ENCODE peak calls at places on chromosomes 2 and 18, in ten cellular contexts. One of them, this sample, is unnamed.
A peak's percentile ranks its signal among the peaks of the same experiment; 100 is the strongest.

GRCh38 chr2:180203972-180204371 is 196.9 kb upstream of the CWC22 start:
- DNase-seq in H54: no peak
- DNase-seq in endodermal cell: no peak
- DNase-seq in left lung: no peak
- DNase-seq in skeletal muscle cell: peak; percentile 84
- DNase-seq in stimulated activated CD4-positive, alpha-beta T cell treated with anti-CD3 and anti-CD28 coated beads, Interleukin-1b, Interleukin-23, amount 100 ng/mL, for 1 hour: no peak
- DNase-seq in activated naive CD4-positive, alpha-beta T cell treated with anti-CD3 and anti-CD28 coated beads, Interleukin-2, amount 50 U/mL, for 16 hours: no peak
- DNase-seq in stimulated activated CD8-positive, alpha-beta memory T cell treated with anti-CD3 and anti-CD28 coated beads, Interleukin-15, amount 100 ng/mL, for 4 hours: no peak
- DNase-seq in psoas muscle: peak; percentile 25
- DNase-seq in SJSA1: no peak
- DNase-seq in this sample: no peak

GRCh38 chr2:215454519-215454918 is 18.7 kb upstream of the FN1 start:
- DNase-seq in left lung: no peak
- DNase-seq in activated naive CD4-positive, alpha-beta T cell treated with anti-CD3 and anti-CD28 coated beads, Interleukin-2, amount 50 U/mL, for 16 hours: no peak
- DNase-seq in H54: no peak
- DNase-seq in stimulated activated CD4-positive, alpha-beta T cell treated with anti-CD3 and anti-CD28 coated beads, Interleukin-1b, Interleukin-23, amount 100 ng/mL, for 1 hour: no peak
- DNase-seq in SJSA1: no peak
- DNase-seq in psoas muscle: no peak
- DNase-seq in endodermal cell: no peak
- DNase-seq in skeletal muscle cell: no peak
- DNase-seq in stimulated activated CD8-positive, alpha-beta memory T cell treated with anti-CD3 and anti-CD28 coated beads, Interleukin-15, amount 100 ng/mL, for 4 hours: no peak
- DNase-seq in this sample: no peak

GRCh38 chr18:46051731-46052461 is 20.2 kb downstream of the PSTPIP2 start:
- DNase-seq in activated naive CD4-positive, alpha-beta T cell treated with anti-CD3 and anti-CD28 coated beads, Interleukin-2, amount 50 U/mL, for 16 hours: no peak
- DNase-seq in SJSA1: no peak
- DNase-seq in endodermal cell: no peak
- DNase-seq in skeletal muscle cell: peak; percentile 69
- DNase-seq in psoas muscle: no peak
- DNase-seq in stimulated activated CD4-positive, alpha-beta T cell treated with anti-CD3 and anti-CD28 coated beads, Interleukin-1b, Interleukin-23, amount 100 ng/mL, for 1 hour: no peak
- DNase-seq in stimulated activated CD8-positive, alpha-beta memory T cell treated with anti-CD3 and anti-CD28 coated beads, Interleukin-15, amount 100 ng/mL, for 4 hours: no peak
- DNase-seq in H54: no peak
- DNase-seq in left lung: no peak
- DNase-seq in this sample: no peak

GRCh38 chr2:38690499-38691420 is 24.8 kb downstream of the GALM start:
- DNase-seq in stimulated activated CD4-positive, alpha-beta T cell treated with anti-CD3 and anti-CD28 coated beads, Interleukin-1b, Interleukin-23, amount 100 ng/mL, for 1 hour: no peak
- DNase-seq in activated naive CD4-positive, alpha-beta T cell treated with anti-CD3 and anti-CD28 coated beads, Interleukin-2, amount 50 U/mL, for 16 hours: peak; percentile 28
- DNase-seq in endodermal cell: no peak
- DNase-seq in skeletal muscle cell: peak; percentile 70
- DNase-seq in SJSA1: peak; percentile 70
- DNase-seq in stimulated activated CD8-positive, alpha-beta memory T cell treated with anti-CD3 and anti-CD28 coated beads, Interleukin-15, amount 100 ng/mL, for 4 hours: no peak
- DNase-seq in psoas muscle: no peak
- DNase-seq in left lung: no peak
- DNase-seq in H54: peak; percentile 83
- DNase-seq in this sample: no peak

GRCh38 chr2:172098650-172099471 is 3.8 kb downstream of the DLX2 start:
- DNase-seq in endodermal cell: peak; percentile 84
- DNase-seq in stimulated activated CD4-positive, alpha-beta T cell treated with anti-CD3 and anti-CD28 coated beads, Interleukin-1b, Interleukin-23, amount 100 ng/mL, for 1 hour: no peak
- DNase-seq in left lung: peak; percentile 91
- DNase-seq in SJSA1: peak; percentile 94
- DNase-seq in H54: peak; percentile 81
- DNase-seq in skeletal muscle cell: no peak
- DNase-seq in psoas muscle: peak; percentile 58
- DNase-seq in activated naive CD4-positive, alpha-beta T cell treated with anti-CD3 and anti-CD28 coated beads, Interleukin-2, amount 50 U/mL, for 16 hours: no peak
- DNase-seq in stimulated activated CD8-positive, alpha-beta memory T cell treated with anti-CD3 and anti-CD28 coated beads, Interleukin-15, amount 100 ng/mL, for 4 hours: no peak
- DNase-seq in this sample: no peak

GRCh38 chr2:1742680-1743395 is 1.5 kb downstream of the PXDN start:
- DNase-seq in stimulated activated CD8-positive, alpha-beta memory T cell treated with anti-CD3 and anti-CD28 coated beads, Interleukin-15, amount 100 ng/mL, for 4 hours: no peak
- DNase-seq in skeletal muscle cell: peak; percentile 86
- DNase-seq in stimulated activated CD4-positive, alpha-beta T cell treated with anti-CD3 and anti-CD28 coated beads, Interleukin-1b, Interleukin-23, amount 100 ng/mL, for 1 hour: no peak
- DNase-seq in SJSA1: peak; percentile 86
- DNase-seq in left lung: peak; percentile 85
- DNase-seq in endodermal cell: peak; percentile 90
- DNase-seq in activated naive CD4-positive, alpha-beta T cell treated with anti-CD3 and anti-CD28 coated beads, Interleukin-2, amount 50 U/mL, for 16 hours: no peak
- DNase-seq in psoas muscle: peak; percentile 77
- DNase-seq in H54: no peak
- DNase-seq in this sample: no peak

GRCh38 chr2:64862623-64863022 is 126.6 kb upstream of the SLC1A4 start:
- DNase-seq in endodermal cell: no peak
- DNase-seq in H54: no peak
- DNase-seq in stimulated activated CD8-positive, alpha-beta memory T cell treated with anti-CD3 and anti-CD28 coated beads, Interleukin-15, amount 100 ng/mL, for 4 hours: no peak
- DNase-seq in left lung: peak; percentile 64
- DNase-seq in psoas muscle: no peak
- DNase-seq in stimulated activated CD4-positive, alpha-beta T cell treated with anti-CD3 and anti-CD28 coated beads, Interleukin-1b, Interleukin-23, amount 100 ng/mL, for 1 hour: no peak
- DNase-seq in SJSA1: no peak
- DNase-seq in skeletal muscle cell: no peak
- DNase-seq in activated naive CD4-positive, alpha-beta T cell treated with anti-CD3 and anti-CD28 coated beads, Interleukin-2, amount 50 U/mL, for 16 hours: no peak
- DNase-seq in this sample: no peak

GRCh38 chr18:12556946-12557806 is 100.7 kb downstream of the SPIRE1 start:
- DNase-seq in left lung: no peak
- DNase-seq in stimulated activated CD8-positive, alpha-beta memory T cell treated with anti-CD3 and anti-CD28 coated beads, Interleukin-15, amount 100 ng/mL, for 4 hours: no peak
- DNase-seq in skeletal muscle cell: no peak
- DNase-seq in endodermal cell: no peak
- DNase-seq in H54: no peak
- DNase-seq in SJSA1: no peak
- DNase-seq in psoas muscle: no peak
- DNase-seq in stimulated activated CD4-positive, alpha-beta T cell treated with anti-CD3 and anti-CD28 coated beads, Interleukin-1b, Interleukin-23, amount 100 ng/mL, for 1 hour: no peak
- DNase-seq in activated naive CD4-positive, alpha-beta T cell treated with anti-CD3 and anti-CD28 coated beads, Interleukin-2, amount 50 U/mL, for 16 hours: no peak
- DNase-seq in this sample: no peak

GRCh38 chr2:201909961-201910361 is 103.6 kb downstream of the CDK15 start:
- DNase-seq in endodermal cell: no peak
- DNase-seq in left lung: no peak
- DNase-seq in stimulated activated CD8-positive, alpha-beta memory T cell treated with anti-CD3 and anti-CD28 coated beads, Interleukin-15, amount 100 ng/mL, for 4 hours: no peak
- DNase-seq in SJSA1: no peak
- DNase-seq in stimulated activated CD4-positive, alpha-beta T cell treated with anti-CD3 and anti-CD28 coated beads, Interleukin-1b, Interleukin-23, amount 100 ng/mL, for 1 hour: no peak
- DNase-seq in psoas muscle: no peak
- DNase-seq in activated naive CD4-positive, alpha-beta T cell treated with anti-CD3 and anti-CD28 coated beads, Interleukin-2, amount 50 U/mL, for 16 hours: no peak
- DNase-seq in H54: no peak
- DNase-seq in skeletal muscle cell: peak; percentile 74
- DNase-seq in this sample: no peak

GRCh38 chr2:240288087-240288521 is 147.4 kb upstream of the GPC1 start:
- DNase-seq in stimulated activated CD4-positive, alpha-beta T cell treated with anti-CD3 and anti-CD28 coated beads, Interleukin-1b, Interleukin-23, amount 100 ng/mL, for 1 hour: no peak
- DNase-seq in psoas muscle: no peak
- DNase-seq in SJSA1: no peak
- DNase-seq in skeletal muscle cell: no peak
- DNase-seq in activated naive CD4-positive, alpha-beta T cell treated with anti-CD3 and anti-CD28 coated beads, Interleukin-2, amount 50 U/mL, for 16 hours: no peak
- DNase-seq in endodermal cell: peak; percentile 35
- DNase-seq in stimulated activated CD8-positive, alpha-beta memory T cell treated with anti-CD3 and anti-CD28 coated beads, Interleukin-15, amount 100 ng/mL, for 4 hours: no peak
- DNase-seq in left lung: no peak
- DNase-seq in H54: no peak
- DNase-seq in this sample: no peak

GRCh38 chr18:12255626-12256026 is 1.5 kb downstream of the CIDEA start:
- DNase-seq in skeletal muscle cell: no peak
- DNase-seq in stimulated activated CD4-positive, alpha-beta T cell treated with anti-CD3 and anti-CD28 coated beads, Interleukin-1b, Interleukin-23, amount 100 ng/mL, for 1 hour: no peak
- DNase-seq in left lung: no peak
- DNase-seq in psoas muscle: no peak
- DNase-seq in SJSA1: no peak
- DNase-seq in H54: peak; percentile 49
- DNase-seq in endodermal cell: peak; percentile 68
- DNase-seq in activated naive CD4-positive, alpha-beta T cell treated with anti-CD3 and anti-CD28 coated beads, Interleukin-2, amount 50 U/mL, for 16 hours: no peak
- DNase-seq in stimulated activated CD8-positive, alpha-beta memory T cell treated with anti-CD3 and anti-CD28 coated beads, Interleukin-15, amount 100 ng/mL, for 4 hours: no peak
- DNase-seq in this sample: no peak

GRCh38 chr2:190938761-190939335 is 58.2 kb downstream of the GLS start:
- DNase-seq in endodermal cell: no peak
- DNase-seq in H54: no peak
- DNase-seq in activated naive CD4-positive, alpha-beta T cell treated with anti-CD3 and anti-CD28 coated beads, Interleukin-2, amount 50 U/mL, for 16 hours: no peak
- DNase-seq in left lung: no peak
- DNase-seq in skeletal muscle cell: no peak
- DNase-seq in psoas muscle: no peak
- DNase-seq in stimulated activated CD4-positive, alpha-beta T cell treated with anti-CD3 and anti-CD28 coated beads, Interleukin-1b, Interleukin-23, amount 100 ng/mL, for 1 hour: no peak
- DNase-seq in SJSA1: no peak
- DNase-seq in stimulated activated CD8-positive, alpha-beta memory T cell treated with anti-CD3 and anti-CD28 coated beads, Interleukin-15, amount 100 ng/mL, for 4 hours: no peak
- DNase-seq in this sample: no peak

GRCh38 chr2:121291251-121291580 is 6.2 kb upstream of the TFCP2L1 start:
- DNase-seq in endodermal cell: no peak
- DNase-seq in activated naive CD4-positive, alpha-beta T cell treated with anti-CD3 and anti-CD28 coated beads, Interleukin-2, amount 50 U/mL, for 16 hours: no peak
- DNase-seq in H54: no peak
- DNase-seq in stimulated activated CD8-positive, alpha-beta memory T cell treated with anti-CD3 and anti-CD28 coated beads, Interleukin-15, amount 100 ng/mL, for 4 hours: no peak
- DNase-seq in psoas muscle: no peak
- DNase-seq in stimulated activated CD4-positive, alpha-beta T cell treated with anti-CD3 and anti-CD28 coated beads, Interleukin-1b, Interleukin-23, amount 100 ng/mL, for 1 hour: no peak
- DNase-seq in left lung: no peak
- DNase-seq in SJSA1: no peak
- DNase-seq in skeletal muscle cell: no peak
- DNase-seq in this sample: no peak

GRCh38 chr18:63553117-63553516 is 10.9 kb downstream of the SERPINB12 start:
- DNase-seq in left lung: no peak
- DNase-seq in skeletal muscle cell: peak; percentile 94
- DNase-seq in psoas muscle: no peak
- DNase-seq in activated naive CD4-positive, alpha-beta T cell treated with anti-CD3 and anti-CD28 coated beads, Interleukin-2, amount 50 U/mL, for 16 hours: no peak
- DNase-seq in stimulated activated CD8-positive, alpha-beta memory T cell treated with anti-CD3 and anti-CD28 coated beads, Interleukin-15, amount 100 ng/mL, for 4 hours: no peak
- DNase-seq in endodermal cell: no peak
- DNase-seq in stimulated activated CD4-positive, alpha-beta T cell treated with anti-CD3 and anti-CD28 coated beads, Interleukin-1b, Interleukin-23, amount 100 ng/mL, for 1 hour: no peak
- DNase-seq in H54: no peak
- DNase-seq in SJSA1: no peak
- DNase-seq in this sample: no peak